ENCODE peak calls at places on chromosomes 3 and 15, in seven cellular contexts. U is cardiac muscle cell, J is gastrocnemius medialis, F is H9, G is suprapubic skin, Y is PC-9, V is upper lobe of right lung. C is an unnamed sample.
A peak's percentile ranks its signal among the peaks of the same experiment; 100 is the strongest.

GRCh38 chr3:16448691-16449090 is 64.8 kb downstream of the RFTN1 start:
- DNase-seq in G (peak; percentile 84), V (no peak), U (no peak), J (peak; percentile 63), Y (peak; percentile 53), F (peak; percentile 46), C (peak; percentile 76)

GRCh38 chr15:73956276-73957086 is 30.2 kb downstream of the LOXL1 start:
- DNase-seq in G (no peak), V (no peak), Y (peak; percentile 95), J (no peak), F (no peak), U (no peak), C (peak; percentile 96)

GRCh38 chr3:11661052-11661656 is 17.4 kb upstream of the VGLL4 start:
- DNase-seq in G (no peak), J (no peak), Y (no peak), F (peak; percentile 38), V (no peak), U (no peak), C (no peak)

GRCh38 chr3:64599651-64600050 is 88.1 kb downstream of the ADAMTS9 start:
- DNase-seq in F (no peak), J (no peak), Y (no peak), V (no peak), U (no peak), G (no peak), C (no peak)

GRCh38 chr3:40042752-40043443 is 233.5 kb downstream of the MYRIP start:
- DNase-seq in J (no peak), G (no peak), Y (no peak), F (no peak), V (no peak), U (no peak), C (no peak)

GRCh38 chr3:188881954-188882641 is 289.7 kb upstream of the TPRG1 start:
- DNase-seq in J (no peak), F (no peak), G (no peak), U (no peak), Y (peak; percentile 96), V (no peak), C (no peak)

GRCh38 chr15:73716417-73716816 is 32.2 kb downstream of the CD276 start:
- DNase-seq in V (peak; percentile 89), J (peak; percentile 56), F (no peak), G (no peak), U (peak; percentile 58), Y (no peak), C (no peak)

GRCh38 chr3:195394700-195395099 is 48.1 kb downstream of the ACAP2 start:
- DNase-seq in V (no peak), J (no peak), G (no peak), F (no peak), U (no peak), Y (no peak), C (no peak)

GRCh38 chr15:44034334-44034733 is 160.7 kb downstream of the FRMD5 start:
- DNase-seq in U (no peak), J (no peak), F (no peak), V (no peak), G (no peak), Y (no peak), C (no peak)

GRCh38 chr3:48851407-48851806 is 3.7 kb upstream of the PRKAR2A start:
- DNase-seq in G (no peak), Y (no peak), J (no peak), U (peak; percentile 28), V (peak; percentile 0), F (no peak), C (no peak)

GRCh38 chr3:56762718-56763117 is 39.0 kb downstream of the ARHGEF3 start:
- DNase-seq in J (no peak), Y (no peak), G (no peak), V (no peak), U (no peak), F (no peak), C (no peak)

GRCh38 chr15:65620833-65621232 is 905 bp upstream of the SLC24A1 start:
- DNase-seq in V (no peak), Y (no peak), U (no peak), F (no peak), J (no peak), G (no peak), C (no peak)

GRCh38 chr15:77305953-77306352 is 114.0 kb downstream of the PEAK1 start:
- DNase-seq in V (no peak), J (no peak), G (no peak), F (no peak), Y (no peak), U (no peak), C (no peak)

GRCh38 chr15:78909791-78910228 is 35.0 kb downstream of the CTSH start:
- DNase-seq in G (no peak), U (peak; percentile 77), V (no peak), Y (no peak), F (peak; percentile 67), J (no peak), C (no peak)

GRCh38 chr15:68783226-68784054 is 37.3 kb downstream of the ANP32A start:
- DNase-seq in V (peak; percentile 81), U (peak; percentile 50), F (peak; percentile 80), G (no peak), Y (no peak), J (peak; percentile 38), C (peak; percentile 45)

GRCh38 chr15:87528873-87529272 is 727.7 kb downstream of the NTRK3 start:
- DNase-seq in J (no peak), V (no peak), G (no peak), F (no peak), U (no peak), Y (peak; percentile 39), C (no peak)

GRCh38 chr3:187228740-187229139 is 31.5 kb downstream of the RTP1 start:
- DNase-seq in J (no peak), F (no peak), V (no peak), G (no peak), Y (no peak), U (no peak), C (no peak)

GRCh38 chr3:151614-152189 is 44.9 kb upstream of the CHL1 start:
- DNase-seq in U (no peak), F (no peak), V (no peak), Y (no peak), G (no peak), J (no peak), C (no peak)

GRCh38 chr15:52765779-52766178 is 24.4 kb downstream of the ONECUT1 start:
- DNase-seq in V (no peak), F (no peak), Y (no peak), G (no peak), U (peak; percentile 43), J (no peak), C (no peak)
- TF ChIP-seq CTCF in V (no peak), F (peak; percentile 47), Y (peak; percentile 35), G (no peak), U (peak; percentile 12), J (no peak), C (peak; percentile 16)

DNA sequence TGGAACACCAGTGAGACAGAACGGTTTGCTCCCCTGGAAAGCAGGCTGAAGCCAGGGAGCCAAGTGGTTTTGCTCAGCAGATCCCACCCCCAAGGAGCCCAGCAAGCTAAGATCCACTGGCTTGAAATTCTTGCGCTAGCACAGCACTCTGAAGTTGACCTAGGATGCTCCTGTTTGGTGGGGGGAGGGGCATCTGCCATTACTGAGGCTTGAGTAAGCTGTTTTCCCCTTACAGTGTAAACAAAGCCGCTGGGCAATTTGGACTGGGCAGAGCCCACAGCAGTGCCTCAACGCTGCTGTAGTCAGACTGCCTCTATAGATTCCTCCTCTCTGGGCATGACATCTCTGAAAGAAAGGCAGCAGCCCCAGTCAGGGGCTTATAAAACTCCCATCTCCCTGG is 241.4 kb downstream of the GABRB3 start:
- DNase-seq in V (no peak), J (no peak), F (no peak), Y (no peak), G (no peak), U (no peak), C (no peak)
- H3K4me1 ChIP-seq in V (no peaks in the 10 kb centered on the region), J (no peaks in the 10 kb centered on the region), F (no peaks in the 10 kb centered on the region), Y (no peaks in the 10 kb centered on the region), G (no peaks in the 10 kb centered on the region), U (no peaks in the 10 kb centered on the region), C (no peaks in the 10 kb centered on the region)

GRCh38 chr3:2247831-2248230 is 149.2 kb downstream of the CNTN4 start:
- DNase-seq in J (no peak), F (no peak), G (no peak), Y (no peak), V (no peak), U (no peak), C (no peak)
- H3K9me3 ChIP-seq in J (no peaks in the 10 kb centered on the region), F (no peaks in the 10 kb centered on the region), G (no peaks in the 10 kb centered on the region), Y (no peaks in the 10 kb centered on the region), V (no peaks in the 10 kb centered on the region), U (no peaks in the 10 kb centered on the region), C (no peaks in the 10 kb centered on the region)

GRCh38 chr3:68256635-68257034 is 602.2 kb upstream of the SUCLG2 start:
- DNase-seq in Y (no peak), F (peak; percentile 45), V (no peak), U (no peak), J (no peak), G (no peak), C (no peak)
- TF ChIP-seq CTCF in Y (peak; percentile 15), F (peak; percentile 73), V (peak; percentile 18), U (no peak), J (no peak), G (no peak), C (peak; percentile 43)

GRCh38 chr15:75669191-75669878 is 21.6 kb downstream of the SNX33 start:
- DNase-seq in Y (peak; percentile 90), V (no peak), F (no peak), G (no peak), J (no peak), U (no peak), C (peak; percentile 100)
- H3K4me1 ChIP-seq in Y (peaks cover 100% of the 10 kb centered on the region), V (peaks cover 42% of the 10 kb centered on the region), F (peaks cover 8% of the 10 kb centered on the region), G (peaks cover 85% of the 10 kb centered on the region), J (peaks cover 35% of the 10 kb centered on the region), U (peaks cover 22% of the 10 kb centered on the region), C (peaks cover 64% of the 10 kb centered on the region)

DNA sequence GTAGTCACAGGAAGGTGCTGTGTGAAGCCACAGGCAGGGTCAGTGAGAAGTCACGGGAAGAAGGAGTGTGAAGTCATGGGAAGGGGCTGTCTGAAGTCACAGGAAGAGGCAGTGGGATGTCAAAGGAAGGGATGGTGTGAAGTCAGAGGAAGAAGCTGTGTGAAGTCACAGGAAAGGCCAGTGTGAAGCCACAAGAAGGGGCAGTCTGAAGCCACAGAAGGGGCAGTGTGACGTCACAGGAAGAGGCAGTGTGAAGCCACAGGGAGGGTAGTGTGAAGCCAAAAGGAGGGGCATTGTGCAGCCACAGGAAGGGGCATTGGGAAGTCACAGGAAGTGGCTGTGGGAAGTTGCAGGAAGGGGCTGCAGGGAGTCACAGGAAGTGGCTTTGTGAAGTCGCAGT is 35.1 kb downstream of the GASK1A start:
- DNase-seq in Y (no peak), J (no peak), F (no peak), U (no peak), V (no peak), G (peak; percentile 12), C (no peak)
- H3K9me3 ChIP-seq in Y (no peaks in the 10 kb centered on the region), J (no peaks in the 10 kb centered on the region), F (no peaks in the 10 kb centered on the region), U (no peaks in the 10 kb centered on the region), V (no peaks in the 10 kb centered on the region), G (no peaks in the 10 kb centered on the region), C (no peaks in the 10 kb centered on the region)

DNA sequence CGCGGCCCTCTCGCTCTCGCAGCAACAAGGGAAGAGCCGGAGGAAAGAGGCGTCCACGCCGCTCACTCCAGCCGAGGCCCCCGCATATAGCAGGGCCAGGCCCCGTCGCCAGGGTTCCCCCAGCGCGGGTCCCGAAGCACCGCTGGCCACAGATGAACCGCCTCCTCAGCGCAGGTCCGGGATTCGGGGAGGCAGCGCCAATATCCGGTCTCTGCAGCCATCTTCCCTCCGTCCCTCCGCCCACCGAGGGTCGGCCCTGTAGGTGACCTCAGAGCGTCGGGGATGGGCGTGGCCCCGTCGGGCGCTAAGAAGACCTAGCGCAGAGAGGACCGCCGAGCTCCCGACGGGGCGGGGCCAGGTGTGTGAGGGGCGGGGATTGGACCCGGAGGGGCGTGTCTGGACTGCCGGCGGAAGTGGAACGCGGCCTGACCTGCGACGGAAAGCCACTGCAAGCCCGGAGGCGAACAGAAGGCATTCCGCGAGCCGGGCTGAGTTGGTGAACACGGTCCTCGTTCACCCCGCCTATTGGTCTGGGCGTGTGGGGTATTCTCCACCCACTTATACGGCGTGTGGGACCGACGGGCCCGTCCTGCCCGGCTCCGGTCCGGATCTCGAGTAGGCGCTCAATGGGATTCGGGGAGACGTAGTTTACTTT is 26.8 kb upstream of the MTHFS start:
- DNase-seq in F (peak; percentile 99), J (peak; percentile 90), Y (peak; percentile 91), U (peak; percentile 99), G (peak; percentile 94), V (peak; percentile 99), C (peak; percentile 99)
- TF ChIP-seq CTCF in F (no peak), J (no peak), Y (no peak), U (no peak), G (no peak), V (no peak), C (no peak)